ENCODE peak calls at places on chromosome 22, in four cellular contexts. D is suprapubic skin, O is pancreas, Z is heart left ventricle. J is an unnamed sample.

GRCh38 chr22:31734512-31734911 is 15.4 kb downstream of the PRR14L start:
- DNase-seq in D (no peak), O (no peak), Z (no peak), J (no peak)

GRCh38 chr22:33850724-33851123 is 69.6 kb downstream of the LARGE1 start:
- DNase-seq in D (no peak), O (no peak), Z (no peak), J (no peak)

GRCh38 chr22:38205261-38206128 is 3.7 kb downstream of the MAFF start:
- DNase-seq in D (no peak), O (no peak), Z (peak; percentile 76), J (no peak)

GRCh38 chr22:28903719-28904118 is 20.3 kb downstream of the ZNRF3 start:
- DNase-seq in D (no peak), O (no peak), Z (no peak), J (no peak)

GRCh38 chr22:42283288-42284229 is 13.1 kb upstream of the TCF20 start:
- DNase-seq in D (no peak), O (no peak), Z (no peak), J (no peak)

GRCh38 chr22:24471570-24471969 is 23.6 kb upstream of the UPB1 start:
- DNase-seq in D (no peak), O (no peak), Z (peak; percentile 79), J (no peak)

GRCh38 chr22:24051568-24051967 is 40.5 kb downstream of the CABIN1 start:
- DNase-seq in D (no peak), O (no peak), Z (no peak), J (no peak)

GRCh38 chr22:25492950-25493790 is 71.3 kb upstream of the GRK3 start:
- DNase-seq in D (no peak), O (no peak), Z (no peak), J (peak; percentile 76)

GRCh38 chr22:35445933-35446332 is 46.0 kb downstream of the MCM5 start:
- DNase-seq in D (no peak), O (no peak), Z (no peak), J (no peak)

GRCh38 chr22:42039271-42039670 is 31.3 kb downstream of the NAGA start:
- DNase-seq in D (no peak), O (no peak), Z (no peak), J (no peak)

GRCh38 chr22:32564170-32565001 is 89.8 kb downstream of the FBXO7 start:
- DNase-seq in D (peak; percentile 37), O (no peak), Z (no peak), J (no peak)

GRCh38 chr22:37059876-37060449 is 8.4 kb downstream of the KCTD17 start:
- DNase-seq in D (no peak), O (no peak), Z (no peak), J (no peak)

GRCh38 chr22:26561756-26562417 is 28.0 kb downstream of the TPST2 start:
- DNase-seq in D (no peak), O (peak; percentile 94), Z (peak; percentile 74), J (peak; percentile 37)

GRCh38 chr22:37401401-37401859 is 25.8 kb downstream of the ELFN2 start:
- DNase-seq in D (no peak), O (no peak), Z (peak; percentile 36), J (no peak)

GRCh38 chr22:35868938-35869337 is 151.3 kb downstream of the APOL5 start:
- DNase-seq in D (no peak), O (no peak), Z (no peak), J (no peak)

GRCh38 chr22:26977741-26978140 is 320.4 kb downstream of the MIAT start:
- DNase-seq in D (no peak), O (no peak), Z (no peak), J (no peak)

GRCh38 chr22:45510376-45511232 is 7.9 kb downstream of the FBLN1 start:
- DNase-seq in D (no peak), O (no peak), Z (no peak), J (no peak)

GRCh38 chr22:46262449-46263207 is 515 bp downstream of the PKDREJ start:
- DNase-seq in D (peak; percentile 89), O (no peak), Z (peak; percentile 66), J (no peak)

GRCh38 chr22:25563757-25564319 is 637 bp upstream of the GRK3 start:
- DNase-seq in D (no peak), O (no peak), Z (peak; percentile 23), J (peak; percentile 29)

GRCh38 chr22:37377927-37378326 is 49.4 kb downstream of the ELFN2 start:
- DNase-seq in D (no peak), O (no peak), Z (no peak), J (no peak)

GRCh38 chr22:26846645-26847044 is 189.3 kb downstream of the MIAT start:
- DNase-seq in D (peak; percentile 6), O (no peak), Z (no peak), J (no peak)

GRCh38 chr22:25482091-25482760 is 82.2 kb upstream of the GRK3 start:
- DNase-seq in D (no peak), O (no peak), Z (no peak), J (no peak)

GRCh38 chr22:31944700-31945477 is 554 bp downstream of the YWHAH start:
- DNase-seq in D (peak; percentile 83), O (peak; percentile 45), Z (peak; percentile 75), J (no peak)

GRCh38 chr22:41687901-41688364 is 734 bp downstream of the SNU13 start:
- DNase-seq in D (no peak), O (peak; percentile 42), Z (no peak), J (no peak)

GRCh38 chr22:24007253-24008021 is 2.2 kb upstream of the GSTT4 start:
- DNase-seq in D (peak; percentile 75), O (no peak), Z (no peak), J (no peak)

GRCh38 chr22:38228873-38229740 is 27.3 kb downstream of the MAFF start:
- DNase-seq in D (no peak), O (no peak), Z (no peak), J (no peak)

GRCh38 chr22:27989758-27990450 is 70.8 kb upstream of the PITPNB start:
- DNase-seq in D (peak; percentile 71), O (no peak), Z (no peak), J (peak; percentile 18)

GRCh38 chr22:47175761-47176359 is 413.4 kb downstream of the TBC1D22A start:
- DNase-seq in D (peak; percentile 60), O (no peak), Z (peak; percentile 4), J (no peak)

GRCh38 chr22:40718250-40719204 is 39.2 kb downstream of the MCHR1 start:
- DNase-seq in D (no peak), O (no peak), Z (no peak), J (no peak)

GRCh38 chr22:41526802-41527799 is 17.2 kb downstream of the POLR3H start:
- DNase-seq in D (peak; percentile 79), O (peak; percentile 67), Z (no peak), J (peak; percentile 51)

GRCh38 chr22:26546282-26546681 is 34.0 kb upstream of the TFIP11 start:
- DNase-seq in D (no peak), O (no peak), Z (peak; percentile 62), J (no peak)

GRCh38 chr22:35301370-35301874 is 1.7 kb downstream of the TOM1 start:
- DNase-seq in D (no peak), O (no peak), Z (no peak), J (no peak)

GRCh38 chr22:47173535-47174021 is 411.1 kb downstream of the TBC1D22A start:
- DNase-seq in D (peak; percentile 45), O (no peak), Z (peak; percentile 3), J (no peak)

GRCh38 chr22:45579306-45579705 is 76.6 kb downstream of the FBLN1 start:
- DNase-seq in D (no peak), O (no peak), Z (no peak), J (no peak)

GRCh38 chr22:21444701-21445436 is 22.3 kb upstream of the TMEM191C start:
- DNase-seq in D (peak; percentile 63), O (peak; percentile 34), Z (no peak), J (peak; percentile 2)

GRCh38 chr22:27336151-27337090 is 465.1 kb downstream of the MN1 start:
- DNase-seq in D (no peak), O (no peak), Z (no peak), J (no peak)

GRCh38 chr22:28930357-28931007 is 47.1 kb downstream of the ZNRF3 start:
- DNase-seq in D (no peak), O (no peak), Z (no peak), J (no peak)

GRCh38 chr22:47583959-47584562 is 821.6 kb downstream of the TBC1D22A start:
- DNase-seq in D (no peak), O (no peak), Z (no peak), J (no peak)

DNA sequence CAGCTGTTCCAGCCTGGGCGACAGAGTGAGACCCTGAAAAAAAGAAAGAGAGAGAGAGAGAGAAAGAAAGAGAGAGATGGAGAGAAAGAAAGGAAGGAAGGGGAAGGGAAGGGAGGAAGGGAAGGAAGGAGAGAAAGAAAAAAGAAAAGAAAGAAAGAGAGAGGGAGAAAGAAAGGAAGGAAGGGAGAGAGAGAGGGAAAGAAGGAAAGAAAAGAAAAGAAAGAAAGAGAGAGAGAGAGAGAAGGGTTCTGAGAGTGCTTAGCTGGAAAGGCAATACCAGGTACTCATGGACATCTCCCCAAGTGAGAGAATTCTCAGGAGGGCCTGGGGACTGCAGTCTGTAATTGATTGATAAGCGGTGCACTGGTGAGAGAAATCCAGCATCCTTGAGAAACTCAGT is 12.8 kb upstream of the PRAME start:
- DNase-seq in D (no peak), O (no peak), Z (no peak), J (no peak)
- H3K27me3 ChIP-seq in D (peaks cover 28% of the 10 kb centered on the region), O (no peaks in the 10 kb centered on the region), Z (peaks cover 33% of the 10 kb centered on the region), J (peaks cover 8% of the 10 kb centered on the region)

DNA sequence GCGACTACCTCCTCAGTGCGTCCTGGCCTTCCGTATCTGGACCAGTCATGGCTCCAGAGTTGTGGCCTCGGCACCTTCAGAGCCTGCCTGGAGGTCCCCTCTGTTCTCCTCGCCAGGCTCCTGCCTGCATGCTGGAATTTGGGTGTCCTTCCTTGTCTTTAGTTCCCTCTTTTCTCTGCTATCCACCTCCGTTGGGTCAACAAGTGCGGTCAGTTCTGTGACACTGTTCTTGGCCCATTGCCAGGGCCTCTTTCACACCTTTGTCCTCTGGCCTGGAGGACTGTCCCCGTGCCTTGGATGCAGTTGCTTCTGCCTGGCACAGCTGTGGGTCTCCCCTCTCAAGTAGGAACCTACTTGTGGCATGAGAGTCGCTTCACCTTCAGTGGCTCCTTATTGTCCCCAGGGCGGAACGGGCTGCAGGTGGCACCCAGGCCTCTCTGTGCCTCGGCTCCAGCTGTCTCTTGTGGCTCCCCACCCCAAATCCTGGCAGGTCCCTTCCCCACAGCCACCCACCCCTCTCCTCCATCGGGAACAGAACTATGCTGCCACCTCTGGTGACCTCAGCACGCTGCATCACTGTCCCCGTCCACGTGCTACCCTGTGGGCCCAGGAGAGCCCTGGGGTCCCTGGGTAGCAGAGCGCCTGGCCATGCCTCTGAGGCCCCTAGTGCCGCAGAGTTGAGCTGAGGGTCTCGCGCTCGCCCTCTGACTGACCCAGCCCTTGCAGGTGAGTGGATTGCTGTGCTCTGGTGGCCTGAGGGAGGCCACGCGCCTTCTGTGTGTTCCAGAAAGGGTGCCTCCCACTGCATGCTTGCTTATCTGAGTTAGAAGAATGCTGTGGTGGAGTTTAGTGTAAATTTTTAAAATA is 4.7 kb downstream of the DGCR8 start:
- DNase-seq in D (no peak), O (no peak), Z (no peak), J (no peak)
- TF ChIP-seq CTCF in D (no peak), O (no peak), Z (no peak), J (no peak)

DNA sequence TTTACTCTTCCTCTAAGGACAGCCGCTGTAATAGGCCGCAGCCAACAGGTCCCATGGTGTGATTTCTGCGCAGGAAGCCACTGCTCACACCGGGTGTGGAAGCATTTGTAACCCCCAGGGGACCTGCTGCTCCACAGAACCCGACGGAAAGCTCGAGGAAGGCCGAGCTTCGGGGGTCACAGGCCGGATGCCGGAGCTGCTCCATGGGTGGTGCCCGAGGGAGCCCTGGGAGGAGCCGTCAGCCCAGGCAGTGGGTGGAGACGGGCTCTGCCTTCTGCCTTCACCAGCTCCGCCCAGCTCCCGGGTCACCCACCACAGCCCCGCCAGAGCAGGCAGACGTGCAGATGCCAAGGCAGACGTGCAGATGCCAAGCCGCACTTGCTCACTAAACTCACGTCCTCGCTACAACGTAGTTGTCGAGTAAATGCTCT is 63.5 kb downstream of the BRD1 start:
- DNase-seq in D (peak; percentile 67), O (no peak), Z (no peak), J (no peak)
- H3K4me3 ChIP-seq in D (no peak overlapping the region), O (no peak overlapping the region), Z (no peak overlapping the region), J (no peak overlapping the region)

GRCh38 chr22:39593061-39593930 is 22.7 kb downstream of the CACNA1I start:
- DNase-seq in D (no peak), O (no peak), Z (no peak), J (no peak)
- H3K27me3 ChIP-seq in D (peaks cover 66% of the 10 kb centered on the region), O (no peaks in the 10 kb centered on the region), Z (peaks cover 43% of the 10 kb centered on the region), J (no peaks in the 10 kb centered on the region)

J was measured in dorsolateral prefrontal cortex.